ENCODE peak calls at places on chromosome 19, in four cellular contexts. K, F, W and Z are unnamed samples.
A peak's percentile ranks its signal among the peaks of the same experiment; 100 is the strongest.

GRCh38 chr19:17555929-17556813 is 722 bp downstream of the COLGALT1 start:
- DNase-seq in K (no peak), F (no peak), W (no peak), Z (peak; percentile 81)

GRCh38 chr19:5407356-5407755 is 47.9 kb upstream of the ZNRF4 start:
- DNase-seq in K (peak; percentile 25), F (peak; percentile 74), W (no peak), Z (peak; percentile 80)

GRCh38 chr19:57210381-57210780 is 19.1 kb downstream of the ZNF264 start:
- DNase-seq in K (no peak), F (no peak), W (no peak), Z (no peak)

GRCh38 chr19:2444251-2445002 is 12.3 kb downstream of the LMNB2 start:
- DNase-seq in K (no peak), F (no peak), W (no peak), Z (no peak)

GRCh38 chr19:48183356-48183755 is 12.9 kb downstream of the ZSWIM9 start:
- DNase-seq in K (no peak), F (no peak), W (no peak), Z (no peak)

GRCh38 chr19:10881403-10882107 is 10.2 kb downstream of the CARM1 start:
- DNase-seq in K (no peak), F (no peak), W (no peak), Z (peak; percentile 58)

GRCh38 chr19:10991076-10991475 is 30.2 kb downstream of the SMARCA4 start:
- DNase-seq in K (no peak), F (no peak), W (no peak), Z (no peak)

GRCh38 chr19:46728208-46728607 is 11.3 kb upstream of the PRKD2 start:
- DNase-seq in K (no peak), F (no peak), W (no peak), Z (no peak)

GRCh38 chr19:44796701-44797115 is 12.2 kb upstream of the BCAM start:
- DNase-seq in K (no peak), F (no peak), W (no peak), Z (peak; percentile 73)

GRCh38 chr19:7506385-7507328 is 9.2 kb upstream of the ZNF358 start:
- DNase-seq in K (peak; percentile 62), F (peak; percentile 99), W (no peak), Z (peak; percentile 100)

GRCh38 chr19:5434351-5434917 is 20.8 kb upstream of the ZNRF4 start:
- DNase-seq in K (no peak), F (peak; percentile 39), W (no peak), Z (no peak)

GRCh38 chr19:12284226-12284625 is 10.5 kb downstream of the ZNF44 start:
- DNase-seq in K (no peak), F (no peak), W (no peak), Z (no peak)

GRCh38 chr19:36837525-36837901 is 674 bp downstream of the ZNF790 start:
- DNase-seq in K (no peak), F (no peak), W (no peak), Z (peak; percentile 5)

GRCh38 chr19:49554701-49555181 is 25.6 kb downstream of the NOSIP start:
- DNase-seq in K (no peak), F (no peak), W (no peak), Z (no peak)

GRCh38 chr19:3387645-3388589 is 21.5 kb downstream of the NFIC start:
- DNase-seq in K (peak; percentile 44), F (no peak), W (no peak), Z (no peak)

GRCh38 chr19:12838893-12839656 is 760 bp downstream of the MAST1 start:
- DNase-seq in K (no peak), F (no peak), W (no peak), Z (no peak)

GRCh38 chr19:7970716-7971448 is 27.4 kb upstream of the TIMM44 start:
- DNase-seq in K (peak; percentile 39), F (peak; percentile 8), W (no peak), Z (peak; percentile 94)

GRCh38 chr19:38743394-38744297 is 628 bp downstream of the CAPN12 start:
- DNase-seq in K (no peak), F (no peak), W (no peak), Z (peak; percentile 18)

GRCh38 chr19:58021541-58022282 is 12.1 kb upstream of the ZSCAN1 start:
- DNase-seq in K (peak; percentile 18), F (no peak), W (no peak), Z (peak; percentile 98)

GRCh38 chr19:18939922-18940775 is 868 bp downstream of the HOMER3 start:
- DNase-seq in K (peak; percentile 44), F (no peak), W (no peak), Z (peak; percentile 87)

GRCh38 chr19:2059422-2060201 is 8.6 kb upstream of the MKNK2 start:
- DNase-seq in K (peak; percentile 60), F (peak; percentile 83), W (no peak), Z (no peak)

GRCh38 chr19:13055213-13056051 is 47.2 kb downstream of the LYL1 start:
- DNase-seq in K (no peak), F (no peak), W (no peak), Z (peak; percentile 68)

GRCh38 chr19:46373573-46374359 is 26.9 kb downstream of the PPP5C start:
- DNase-seq in K (peak; percentile 88), F (no peak), W (no peak), Z (peak; percentile 80)

GRCh38 chr19:18995804-18996241 is 37.5 kb downstream of the SUGP2 start:
- DNase-seq in K (peak; percentile 65), F (peak; percentile 23), W (no peak), Z (peak; percentile 93)

GRCh38 chr19:43782311-43782660 is 1.5 kb upstream of the KCNN4 start:
- DNase-seq in K (no peak), F (no peak), W (no peak), Z (no peak)

GRCh38 chr19:31718898-31719297 is 369.7 kb upstream of the TSHZ3 start:
- DNase-seq in K (no peak), F (no peak), W (no peak), Z (no peak)

GRCh38 chr19:40023969-40024368 is 27.1 kb downstream of the ZNF546 start:
- DNase-seq in K (no peak), F (no peak), W (no peak), Z (no peak)

GRCh38 chr19:28839455-28839854 is 373.5 kb downstream of the UQCRFS1 start:
- DNase-seq in K (no peak), F (no peak), W (no peak), Z (no peak)

GRCh38 chr19:51198641-51199040 is 26.2 kb upstream of the CD33 start:
- DNase-seq in K (no peak), F (no peak), W (no peak), Z (no peak)

GRCh38 chr19:29084266-29084665 is 128.7 kb downstream of the UQCRFS1 start:
- DNase-seq in K (peak; percentile 55), F (no peak), W (no peak), Z (peak; percentile 66)

GRCh38 chr19:1744822-1745563 is 8.3 kb upstream of the ONECUT3 start:
- DNase-seq in K (no peak), F (no peak), W (no peak), Z (no peak)

GRCh38 chr19:33766623-33767022 is 30.0 kb upstream of the KCTD15 start:
- DNase-seq in K (no peak), F (no peak), W (no peak), Z (no peak)

GRCh38 chr19:33771308-33772101 is 25.2 kb upstream of the KCTD15 start:
- DNase-seq in K (peak; percentile 94), F (no peak), W (no peak), Z (peak; percentile 82)

GRCh38 chr19:33770107-33770506 is 26.6 kb upstream of the KCTD15 start:
- DNase-seq in K (no peak), F (no peak), W (no peak), Z (no peak)

GRCh38 chr19:33767898-33768413 is 28.7 kb upstream of the KCTD15 start:
- DNase-seq in K (no peak), F (no peak), W (no peak), Z (peak; percentile 92)

DNA sequence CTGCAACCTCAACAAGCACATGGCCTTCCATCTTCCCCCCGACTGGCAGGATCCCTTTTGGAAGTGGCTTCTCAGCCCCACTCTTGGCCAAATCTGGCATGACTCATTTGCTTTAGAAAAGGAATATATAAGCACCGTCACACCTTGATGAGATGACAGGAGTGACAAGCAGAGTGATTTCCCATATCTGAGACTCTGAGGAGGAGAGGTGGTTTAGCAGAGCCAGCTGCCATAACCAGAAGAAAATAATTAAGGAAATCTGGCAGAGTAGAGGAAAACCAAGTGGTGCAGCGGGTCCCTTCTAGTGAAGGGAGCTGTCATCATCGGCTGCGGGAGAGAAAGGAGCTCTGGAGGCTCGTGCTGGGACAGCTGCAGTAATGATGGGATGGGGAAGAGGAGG is 27.5 kb upstream of the KCTD15 start:
- DNase-seq in K (no peak), F (no peak), W (no peak), Z (no peak)
- TF ChIP-seq REST in K (no peak), F (no peak), W (no peak), Z (no peak)

GRCh38 chr19:34963531-34964406 is at the start of gene ZNF792:
- DNase-seq in K (peak; percentile 94), F (peak; percentile 16), W (no peak), Z (peak; percentile 88)

GRCh38 chr19:34961775-34962174 is 2.3 kb downstream of the ZNF792 start:
- DNase-seq in K (no peak), F (no peak), W (no peak), Z (no peak)

GRCh38 chr19:34962945-34963530 is 991 bp downstream of the ZNF792 start:
- DNase-seq in K (no peak), F (no peak), W (no peak), Z (no peak)

GRCh38 chr19:34962281-34962944 is 1.6 kb downstream of the ZNF792 start:
- DNase-seq in K (no peak), F (no peak), W (no peak), Z (no peak)

DNA sequence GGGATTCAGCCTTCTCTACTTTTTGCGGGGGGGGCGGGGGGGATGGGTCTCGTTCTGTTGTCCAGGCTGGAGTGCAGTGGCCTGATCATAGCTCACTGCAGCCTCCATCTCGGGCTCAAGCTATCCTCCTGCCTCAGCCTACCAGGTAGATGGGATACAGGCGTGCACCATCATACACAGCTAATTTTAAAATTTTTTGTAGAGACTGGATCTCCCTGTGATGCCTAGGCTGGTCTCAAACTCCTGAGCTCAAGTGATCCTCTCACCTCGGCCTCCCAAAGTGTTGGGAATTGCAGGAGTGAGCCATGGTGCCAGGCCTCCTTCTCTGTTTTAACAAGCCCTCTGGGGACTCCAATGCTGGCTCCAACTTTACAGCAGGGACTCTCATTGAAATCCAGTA is 569 bp upstream of the ZNF792 start:
- DNase-seq in K (no peak), F (no peak), W (no peak), Z (no peak)
- H3K4me3 ChIP-seq in K (peak overlapping the region; percentile 87), F (peak overlapping the region; percentile 68), W (no peak overlapping the region), Z (peak overlapping the region; percentile 97)

GRCh38 chr19:16200038-16200775 is 2.5 kb downstream of the AP1M1 start:
- DNase-seq in K (no peak), F (no peak), W (no peak), Z (peak; percentile 21)
- H3K4me2 ChIP-seq in K (peak overlapping the region; percentile 97), F (no peak overlapping the region), W (peak overlapping the region; percentile 43), Z (no peak overlapping the region)

DNA sequence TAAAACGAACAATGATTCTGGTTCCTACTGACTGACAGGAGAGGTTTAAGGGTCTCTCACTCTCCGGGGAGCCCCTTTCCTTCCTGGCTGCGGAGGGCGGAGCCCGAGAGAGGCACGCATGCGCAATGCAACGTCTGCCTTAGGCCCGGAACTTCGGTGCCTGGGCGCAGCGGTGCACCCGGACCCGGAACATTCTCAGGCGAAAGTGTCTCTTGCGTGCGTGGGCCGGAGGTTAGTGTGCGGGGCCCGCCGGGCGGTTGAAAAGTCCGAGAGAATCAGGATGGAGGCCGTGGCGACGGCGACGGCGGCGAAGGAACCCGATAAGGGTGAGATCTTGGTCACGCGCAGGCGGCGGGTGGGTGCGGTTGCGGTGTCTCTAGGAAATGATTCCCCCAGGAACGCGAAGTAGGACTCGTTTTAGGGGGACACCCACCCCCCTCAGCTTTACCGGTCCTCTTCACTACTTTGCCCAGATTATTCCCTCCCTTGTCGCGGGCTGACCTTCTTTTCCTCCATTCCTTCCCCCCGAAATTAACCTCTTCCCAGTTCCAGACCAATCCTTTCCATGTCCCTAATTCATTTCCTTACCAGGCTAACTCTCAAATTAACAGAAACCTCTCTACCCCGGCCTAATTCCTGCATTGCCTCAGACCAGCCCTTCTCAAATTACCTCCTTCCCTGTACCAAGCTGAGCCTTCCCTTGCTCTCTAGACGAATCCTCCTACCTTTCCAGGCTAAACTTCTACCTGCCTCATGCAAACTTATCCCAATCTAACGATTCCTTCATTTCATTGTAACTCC is at the start of gene CCDC97:
- DNase-seq in K (peak; percentile 99), F (peak; percentile 75), W (peak; percentile 68), Z (peak; percentile 93)
- TF ChIP-seq REST in K (peak; percentile 15), F (no peak), W (no peak), Z (no peak)